ENCODE peak calls at places on chromosomes 2 and 18, in eight cellular contexts. One of them, this sample, is unnamed.
A peak's percentile ranks its signal among the peaks of the same experiment; 100 is the strongest.

GRCh38 chr2:166516712-166517303 is 22.8 kb upstream of the SCN7A start:
- DNase-seq in heart left ventricle: no peak
- DNase-seq in H9: no peak
- DNase-seq in GM23338: peak; percentile 72
- DNase-seq in transverse colon: peak; percentile 14
- DNase-seq in IMR-90: peak; percentile 40
- DNase-seq in OCI-LY7: peak; percentile 2
- DNase-seq in psoas muscle: no peak
- DNase-seq in this sample: peak; percentile 0

GRCh38 chr2:12672711-12673315 is 43.9 kb upstream of the TRIB2 start:
- DNase-seq in H9: no peak
- DNase-seq in OCI-LY7: no peak
- DNase-seq in IMR-90: no peak
- DNase-seq in heart left ventricle: no peak
- DNase-seq in psoas muscle: no peak
- DNase-seq in transverse colon: no peak
- DNase-seq in GM23338: no peak
- DNase-seq in this sample: no peak

GRCh38 chr2:221569342-221570278 is 2.5 kb downstream of the EPHA4 start:
- DNase-seq in psoas muscle: no peak
- DNase-seq in GM23338: peak; percentile 67
- DNase-seq in IMR-90: no peak
- DNase-seq in transverse colon: no peak
- DNase-seq in heart left ventricle: no peak
- DNase-seq in OCI-LY7: no peak
- DNase-seq in H9: peak; percentile 51
- DNase-seq in this sample: no peak

GRCh38 chr18:49495074-49495473 is 8.0 kb upstream of the C18orf32 start:
- DNase-seq in GM23338: peak; percentile 43
- DNase-seq in IMR-90: no peak
- DNase-seq in transverse colon: no peak
- DNase-seq in H9: peak; percentile 48
- DNase-seq in psoas muscle: no peak
- DNase-seq in heart left ventricle: no peak
- DNase-seq in OCI-LY7: no peak
- DNase-seq in this sample: no peak

GRCh38 chr2:52391576-52391975 is 1359.6 kb upstream of the NRXN1 start:
- DNase-seq in GM23338: no peak
- DNase-seq in transverse colon: no peak
- DNase-seq in heart left ventricle: no peak
- DNase-seq in psoas muscle: no peak
- DNase-seq in OCI-LY7: no peak
- DNase-seq in IMR-90: peak; percentile 24
- DNase-seq in H9: no peak
- DNase-seq in this sample: no peak

GRCh38 chr2:195533771-195534642 is 123.0 kb upstream of the SLC39A10 start:
- DNase-seq in OCI-LY7: peak; percentile 39
- DNase-seq in H9: no peak
- DNase-seq in GM23338: peak; percentile 11
- DNase-seq in heart left ventricle: peak; percentile 69
- DNase-seq in IMR-90: peak; percentile 94
- DNase-seq in transverse colon: peak; percentile 19
- DNase-seq in psoas muscle: peak; percentile 63
- DNase-seq in this sample: no peak

GRCh38 chr2:233801357-233802131 is 23.4 kb downstream of the MROH2A start:
- DNase-seq in IMR-90: peak; percentile 55
- DNase-seq in psoas muscle: no peak
- DNase-seq in GM23338: no peak
- DNase-seq in heart left ventricle: no peak
- DNase-seq in H9: no peak
- DNase-seq in OCI-LY7: peak; percentile 57
- DNase-seq in transverse colon: no peak
- DNase-seq in this sample: no peak

GRCh38 chr18:79384834-79385233 is 10.9 kb upstream of the NFATC1 start:
- DNase-seq in IMR-90: no peak
- DNase-seq in OCI-LY7: no peak
- DNase-seq in H9: no peak
- DNase-seq in heart left ventricle: peak; percentile 43
- DNase-seq in psoas muscle: no peak
- DNase-seq in transverse colon: no peak
- DNase-seq in GM23338: no peak
- DNase-seq in this sample: no peak

GRCh38 chr18:26022585-26022984 is 67.8 kb downstream of the SS18 start:
- DNase-seq in transverse colon: no peak
- DNase-seq in IMR-90: no peak
- DNase-seq in psoas muscle: no peak
- DNase-seq in OCI-LY7: no peak
- DNase-seq in H9: no peak
- DNase-seq in heart left ventricle: no peak
- DNase-seq in GM23338: no peak
- DNase-seq in this sample: no peak

GRCh38 chr2:3124921-3125760 is 252.5 kb downstream of the EIPR1 start:
- DNase-seq in transverse colon: no peak
- DNase-seq in psoas muscle: no peak
- DNase-seq in GM23338: no peak
- DNase-seq in heart left ventricle: peak; percentile 5
- DNase-seq in OCI-LY7: no peak
- DNase-seq in IMR-90: no peak
- DNase-seq in H9: no peak
- DNase-seq in this sample: no peak

GRCh38 chr2:170025223-170025622 is 152.7 kb upstream of the MYO3B start:
- DNase-seq in psoas muscle: no peak
- DNase-seq in transverse colon: no peak
- DNase-seq in GM23338: no peak
- DNase-seq in OCI-LY7: no peak
- DNase-seq in H9: no peak
- DNase-seq in heart left ventricle: no peak
- DNase-seq in IMR-90: no peak
- DNase-seq in this sample: no peak

GRCh38 chr2:19209575-19210341 is 148.7 kb downstream of the OSR1 start:
- DNase-seq in GM23338: no peak
- DNase-seq in transverse colon: no peak
- DNase-seq in heart left ventricle: no peak
- DNase-seq in H9: no peak
- DNase-seq in IMR-90: no peak
- DNase-seq in OCI-LY7: no peak
- DNase-seq in psoas muscle: no peak
- DNase-seq in this sample: no peak

GRCh38 chr2:201191132-201191875 is 8.4 kb downstream of the CASP10 start:
- DNase-seq in psoas muscle: no peak
- DNase-seq in heart left ventricle: no peak
- DNase-seq in H9: no peak
- DNase-seq in GM23338: no peak
- DNase-seq in IMR-90: no peak
- DNase-seq in transverse colon: no peak
- DNase-seq in OCI-LY7: peak; percentile 34
- DNase-seq in this sample: no peak

GRCh38 chr2:2291500-2292260 is 39.4 kb downstream of the MYT1L start:
- DNase-seq in psoas muscle: no peak
- DNase-seq in H9: peak; percentile 82
- DNase-seq in IMR-90: no peak
- DNase-seq in OCI-LY7: no peak
- DNase-seq in heart left ventricle: no peak
- DNase-seq in GM23338: peak; percentile 83
- DNase-seq in transverse colon: no peak
- DNase-seq in this sample: no peak

GRCh38 chr2:120520454-120520853 is 174.5 kb downstream of the INHBB start:
- DNase-seq in psoas muscle: no peak
- DNase-seq in transverse colon: no peak
- DNase-seq in IMR-90: no peak
- DNase-seq in OCI-LY7: no peak
- DNase-seq in H9: no peak
- DNase-seq in heart left ventricle: no peak
- DNase-seq in GM23338: no peak
- DNase-seq in this sample: no peak

DNA sequence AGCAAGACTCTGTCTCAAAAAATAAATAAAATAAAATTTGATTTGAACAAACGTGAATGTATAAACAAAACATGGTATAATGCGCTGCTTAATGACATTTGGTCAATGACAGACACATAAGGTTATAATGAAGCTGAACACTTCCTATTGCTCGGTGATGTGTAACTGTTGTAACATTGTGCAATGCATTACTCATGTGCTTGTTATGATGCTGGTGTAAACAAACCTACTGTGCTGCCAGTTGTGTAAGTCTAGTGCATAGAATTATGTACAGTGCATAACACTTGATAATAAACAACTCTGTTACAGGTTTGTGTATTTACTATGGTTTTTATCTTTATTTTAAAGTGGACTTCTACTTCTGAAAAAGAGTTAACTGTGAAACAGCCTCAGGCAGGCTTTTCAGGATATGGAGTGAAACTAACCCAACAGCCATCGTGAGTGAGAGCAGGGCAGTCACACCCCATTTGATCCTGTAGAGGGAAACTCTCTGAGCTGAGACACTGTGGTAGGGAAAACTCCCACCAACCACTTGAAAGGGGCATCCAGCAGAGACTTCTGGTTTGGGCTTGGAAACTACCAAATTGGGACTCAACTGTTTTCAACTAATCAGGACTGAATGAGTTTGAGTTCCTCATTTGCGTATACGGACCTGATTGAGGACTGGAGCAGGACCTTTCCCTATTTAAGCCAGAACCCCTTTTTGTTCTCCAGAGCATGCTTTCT is 8.7 kb upstream of the RPRD1A start:
- DNase-seq in GM23338: no peak
- DNase-seq in IMR-90: peak; percentile 89
- DNase-seq in psoas muscle: no peak
- DNase-seq in transverse colon: no peak
- DNase-seq in H9: no peak
- DNase-seq in OCI-LY7: no peak
- DNase-seq in heart left ventricle: no peak
- DNase-seq in this sample: no peak
- H3K27ac ChIP-seq in GM23338: no peak overlapping the region
- H3K27ac ChIP-seq in IMR-90: peak overlapping the region; percentile 30
- H3K27ac ChIP-seq in psoas muscle: no peak overlapping the region
- H3K27ac ChIP-seq in transverse colon: no peak overlapping the region
- H3K27ac ChIP-seq in H9: no peak overlapping the region
- H3K27ac ChIP-seq in OCI-LY7: no peak overlapping the region
- H3K27ac ChIP-seq in heart left ventricle: no peak overlapping the region
- H3K27ac ChIP-seq in this sample: no peak overlapping the region

GRCh38 chr2:74653589-74653984 is 460 bp upstream of the SEMA4F start:
- DNase-seq in heart left ventricle: no peak
- DNase-seq in psoas muscle: no peak
- DNase-seq in OCI-LY7: no peak
- DNase-seq in H9: no peak
- DNase-seq in transverse colon: no peak
- DNase-seq in GM23338: no peak
- DNase-seq in IMR-90: no peak
- DNase-seq in this sample: no peak

GRCh38 chr2:74655579-74655978 is 1.5 kb downstream of the SEMA4F start:
- DNase-seq in heart left ventricle: no peak
- DNase-seq in OCI-LY7: no peak
- DNase-seq in GM23338: no peak
- DNase-seq in H9: no peak
- DNase-seq in IMR-90: no peak
- DNase-seq in transverse colon: no peak
- DNase-seq in psoas muscle: no peak
- DNase-seq in this sample: no peak

GRCh38 chr2:74658516-74658915 is 4.5 kb downstream of the SEMA4F start:
- DNase-seq in transverse colon: no peak
- DNase-seq in GM23338: no peak
- DNase-seq in psoas muscle: no peak
- DNase-seq in OCI-LY7: no peak
- DNase-seq in heart left ventricle: no peak
- DNase-seq in IMR-90: peak; percentile 91
- DNase-seq in H9: no peak
- DNase-seq in this sample: no peak

GRCh38 chr2:74659462-74659861 is 5.4 kb downstream of the SEMA4F start:
- DNase-seq in H9: no peak
- DNase-seq in IMR-90: peak; percentile 5
- DNase-seq in transverse colon: no peak
- DNase-seq in OCI-LY7: no peak
- DNase-seq in heart left ventricle: no peak
- DNase-seq in GM23338: no peak
- DNase-seq in psoas muscle: no peak
- DNase-seq in this sample: no peak

DNA sequence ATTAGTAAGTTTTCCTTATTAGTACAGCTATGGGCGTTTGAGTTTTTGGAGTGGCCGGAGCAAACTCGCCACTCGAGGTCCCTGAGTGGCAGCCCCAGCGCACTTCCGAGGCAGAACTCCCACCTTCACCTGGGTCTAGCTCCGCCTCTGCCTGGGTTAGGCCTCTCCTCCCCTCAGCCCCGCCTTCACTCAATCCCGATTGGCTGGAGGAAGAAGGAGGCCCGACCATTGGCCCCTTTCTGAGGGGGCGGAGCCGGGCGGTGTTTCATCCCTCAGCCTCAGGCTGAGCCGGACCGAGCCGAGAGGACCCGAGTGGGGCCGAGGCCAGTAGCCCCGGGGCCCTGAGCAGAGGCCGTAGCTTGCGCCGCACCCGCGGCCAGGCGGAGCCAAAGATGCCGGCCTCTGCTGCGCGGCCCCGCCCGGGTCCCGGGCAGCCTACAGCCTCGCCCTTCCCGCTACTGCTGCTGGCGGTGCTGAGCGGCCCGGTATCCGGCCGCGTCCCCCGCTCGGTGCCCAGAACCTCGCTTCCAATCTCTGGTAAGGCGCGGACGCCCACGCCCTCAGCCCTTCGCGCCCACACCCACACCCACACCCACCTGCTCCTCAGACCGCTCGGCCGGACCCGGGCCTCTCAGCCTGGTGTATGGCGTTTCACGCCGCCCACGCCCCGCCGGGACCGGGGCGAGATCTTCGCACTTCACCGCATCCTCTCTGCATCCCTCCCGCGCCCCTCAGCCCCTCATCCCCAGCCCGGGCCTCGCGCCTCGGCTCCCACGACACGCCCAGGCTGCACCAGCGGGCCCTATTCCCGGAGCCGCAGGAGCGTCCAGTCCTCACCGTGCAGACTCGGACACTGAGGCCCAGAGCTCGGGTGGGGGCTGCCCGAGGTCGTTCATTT is at the start of gene SEMA4F:
- DNase-seq in H9: peak; percentile 98
- DNase-seq in OCI-LY7: peak; percentile 94
- DNase-seq in heart left ventricle: peak; percentile 96
- DNase-seq in psoas muscle: peak; percentile 95
- DNase-seq in GM23338: peak; percentile 99
- DNase-seq in IMR-90: peak; percentile 89
- DNase-seq in transverse colon: peak; percentile 98
- DNase-seq in this sample: peak; percentile 91
- H3K27ac ChIP-seq in H9: no peak within 1 kb of the TSS
- H3K27ac ChIP-seq in OCI-LY7: no peak within 1 kb of the TSS
- H3K27ac ChIP-seq in heart left ventricle: peak within 1 kb of the TSS; percentile 50
- H3K27ac ChIP-seq in psoas muscle: no peak within 1 kb of the TSS
- H3K27ac ChIP-seq in GM23338: no peak within 1 kb of the TSS
- H3K27ac ChIP-seq in IMR-90: peak within 1 kb of the TSS; percentile 9
- H3K27ac ChIP-seq in transverse colon: peak within 1 kb of the TSS; percentile 75
- H3K27ac ChIP-seq in this sample: no peak within 1 kb of the TSS

GRCh38 chr2:42975358-42975717 is 183.0 kb upstream of the HAAO start:
- DNase-seq in GM23338: peak; percentile 64
- DNase-seq in transverse colon: no peak
- DNase-seq in heart left ventricle: no peak
- DNase-seq in OCI-LY7: no peak
- DNase-seq in psoas muscle: no peak
- DNase-seq in IMR-90: no peak
- DNase-seq in H9: no peak
- DNase-seq in this sample: no peak
- H3K27ac ChIP-seq in GM23338: no peak overlapping the region
- H3K27ac ChIP-seq in transverse colon: peak overlapping the region; percentile 72
- H3K27ac ChIP-seq in heart left ventricle: peak overlapping the region; percentile 32
- H3K27ac ChIP-seq in OCI-LY7: no peak overlapping the region
- H3K27ac ChIP-seq in psoas muscle: no peak overlapping the region
- H3K27ac ChIP-seq in IMR-90: peak overlapping the region; percentile 79
- H3K27ac ChIP-seq in H9: no peak overlapping the region
- H3K27ac ChIP-seq in this sample: peak overlapping the region; percentile 30

GRCh38 chr18:24460388-24460787 is at the start of gene HRH4:
- DNase-seq in GM23338: no peak
- DNase-seq in H9: no peak
- DNase-seq in heart left ventricle: no peak
- DNase-seq in OCI-LY7: no peak
- DNase-seq in psoas muscle: no peak
- DNase-seq in transverse colon: no peak
- DNase-seq in IMR-90: no peak
- DNase-seq in this sample: no peak
- H3K27ac ChIP-seq in GM23338: no peak within 1 kb of the TSS
- H3K27ac ChIP-seq in H9: no peak within 1 kb of the TSS
- H3K27ac ChIP-seq in heart left ventricle: no peak within 1 kb of the TSS
- H3K27ac ChIP-seq in OCI-LY7: no peak within 1 kb of the TSS
- H3K27ac ChIP-seq in psoas muscle: no peak within 1 kb of the TSS
- H3K27ac ChIP-seq in transverse colon: no peak within 1 kb of the TSS
- H3K27ac ChIP-seq in IMR-90: no peak within 1 kb of the TSS
- H3K27ac ChIP-seq in this sample: no peak within 1 kb of the TSS